ENCODE peak calls at places on chromosome 7, in ten cellular contexts. One of them, this sample, is unnamed.

GRCh38 chr7:8290645-8291308 is 28.8 kb upstream of the ICA1 start:
- DNase-seq in small intestine: peak; percentile 73
- DNase-seq in CD8-positive, alpha-beta T cell: no peak
- DNase-seq in upper lobe of left lung: peak; percentile 22
- DNase-seq in neuronal stem cell: no peak
- DNase-seq in SJSA1: no peak
- DNase-seq in astrocyte: peak; percentile 18
- DNase-seq in OCI-LY7: no peak
- DNase-seq in prostate gland: peak; percentile 60
- DNase-seq in adrenal gland: no peak
- DNase-seq in this sample: no peak

GRCh38 chr7:32043688-32044087 is 26.5 kb downstream of the PDE1C start:
- DNase-seq in small intestine: no peak
- DNase-seq in CD8-positive, alpha-beta T cell: no peak
- DNase-seq in upper lobe of left lung: no peak
- DNase-seq in neuronal stem cell: no peak
- DNase-seq in SJSA1: no peak
- DNase-seq in astrocyte: peak; percentile 90
- DNase-seq in OCI-LY7: no peak
- DNase-seq in prostate gland: no peak
- DNase-seq in adrenal gland: no peak
- DNase-seq in this sample: no peak

GRCh38 chr7:4169505-4169904 is 512.6 kb upstream of the FOXK1 start:
- DNase-seq in small intestine: peak; percentile 53
- DNase-seq in CD8-positive, alpha-beta T cell: no peak
- DNase-seq in upper lobe of left lung: no peak
- DNase-seq in neuronal stem cell: no peak
- DNase-seq in SJSA1: no peak
- DNase-seq in astrocyte: no peak
- DNase-seq in OCI-LY7: no peak
- DNase-seq in prostate gland: no peak
- DNase-seq in adrenal gland: no peak
- DNase-seq in this sample: no peak

GRCh38 chr7:75048435-75049379 is 24.9 kb downstream of the RCC1L start:
- DNase-seq in small intestine: no peak
- DNase-seq in CD8-positive, alpha-beta T cell: no peak
- DNase-seq in upper lobe of left lung: no peak
- DNase-seq in neuronal stem cell: no peak
- DNase-seq in SJSA1: no peak
- DNase-seq in astrocyte: peak; percentile 79
- DNase-seq in OCI-LY7: no peak
- DNase-seq in prostate gland: no peak
- DNase-seq in adrenal gland: no peak
- DNase-seq in this sample: no peak

GRCh38 chr7:116569737-116570136 is 44.9 kb downstream of the CAV1 start:
- DNase-seq in small intestine: no peak
- DNase-seq in CD8-positive, alpha-beta T cell: no peak
- DNase-seq in upper lobe of left lung: no peak
- DNase-seq in neuronal stem cell: no peak
- DNase-seq in SJSA1: peak; percentile 37
- DNase-seq in astrocyte: peak; percentile 89
- DNase-seq in OCI-LY7: no peak
- DNase-seq in prostate gland: no peak
- DNase-seq in adrenal gland: no peak
- DNase-seq in this sample: no peak

GRCh38 chr7:12643644-12644043 is 43.8 kb upstream of the ARL4A start:
- DNase-seq in small intestine: no peak
- DNase-seq in CD8-positive, alpha-beta T cell: no peak
- DNase-seq in upper lobe of left lung: no peak
- DNase-seq in neuronal stem cell: no peak
- DNase-seq in SJSA1: no peak
- DNase-seq in astrocyte: no peak
- DNase-seq in OCI-LY7: no peak
- DNase-seq in prostate gland: no peak
- DNase-seq in adrenal gland: no peak
- DNase-seq in this sample: no peak

GRCh38 chr7:47330026-47330425 is 251.9 kb downstream of the TNS3 start:
- DNase-seq in small intestine: no peak
- DNase-seq in CD8-positive, alpha-beta T cell: no peak
- DNase-seq in upper lobe of left lung: no peak
- DNase-seq in neuronal stem cell: no peak
- DNase-seq in SJSA1: no peak
- DNase-seq in astrocyte: no peak
- DNase-seq in OCI-LY7: no peak
- DNase-seq in prostate gland: no peak
- DNase-seq in adrenal gland: no peak
- DNase-seq in this sample: no peak

GRCh38 chr7:29995652-29996051 is 6.1 kb upstream of the SCRN1 start:
- DNase-seq in small intestine: no peak
- DNase-seq in CD8-positive, alpha-beta T cell: no peak
- DNase-seq in upper lobe of left lung: no peak
- DNase-seq in neuronal stem cell: no peak
- DNase-seq in SJSA1: no peak
- DNase-seq in astrocyte: no peak
- DNase-seq in OCI-LY7: no peak
- DNase-seq in prostate gland: no peak
- DNase-seq in adrenal gland: no peak
- DNase-seq in this sample: no peak

GRCh38 chr7:130063036-130063435 is 7.3 kb upstream of the KLHDC10 start:
- DNase-seq in small intestine: peak; percentile 17
- DNase-seq in CD8-positive, alpha-beta T cell: peak; percentile 66
- DNase-seq in upper lobe of left lung: no peak
- DNase-seq in neuronal stem cell: peak; percentile 55
- DNase-seq in SJSA1: peak; percentile 51
- DNase-seq in astrocyte: no peak
- DNase-seq in OCI-LY7: peak; percentile 75
- DNase-seq in prostate gland: no peak
- DNase-seq in adrenal gland: no peak
- DNase-seq in this sample: peak; percentile 38

GRCh38 chr7:12888727-12889126 is 201.3 kb downstream of the ARL4A start:
- DNase-seq in small intestine: no peak
- DNase-seq in CD8-positive, alpha-beta T cell: no peak
- DNase-seq in upper lobe of left lung: no peak
- DNase-seq in neuronal stem cell: no peak
- DNase-seq in SJSA1: no peak
- DNase-seq in astrocyte: peak; percentile 72
- DNase-seq in OCI-LY7: no peak
- DNase-seq in prostate gland: no peak
- DNase-seq in adrenal gland: no peak
- DNase-seq in this sample: no peak

GRCh38 chr7:132061931-132062330 is 505.5 kb upstream of the PODXL start:
- DNase-seq in small intestine: no peak
- DNase-seq in CD8-positive, alpha-beta T cell: no peak
- DNase-seq in upper lobe of left lung: no peak
- DNase-seq in neuronal stem cell: no peak
- DNase-seq in SJSA1: no peak
- DNase-seq in astrocyte: peak; percentile 28
- DNase-seq in OCI-LY7: no peak
- DNase-seq in prostate gland: no peak
- DNase-seq in adrenal gland: no peak
- DNase-seq in this sample: no peak

GRCh38 chr7:149500201-149500600 is 2.6 kb upstream of the ZNF746 start:
- DNase-seq in small intestine: peak; percentile 13
- DNase-seq in CD8-positive, alpha-beta T cell: no peak
- DNase-seq in upper lobe of left lung: no peak
- DNase-seq in neuronal stem cell: no peak
- DNase-seq in SJSA1: no peak
- DNase-seq in astrocyte: no peak
- DNase-seq in OCI-LY7: no peak
- DNase-seq in prostate gland: no peak
- DNase-seq in adrenal gland: no peak
- DNase-seq in this sample: no peak

GRCh38 chr7:149497467-149498261 is at the start of gene ZNF746:
- DNase-seq in small intestine: peak; percentile 83
- DNase-seq in CD8-positive, alpha-beta T cell: peak; percentile 70
- DNase-seq in upper lobe of left lung: peak; percentile 92
- DNase-seq in neuronal stem cell: peak; percentile 83
- DNase-seq in SJSA1: peak; percentile 48
- DNase-seq in astrocyte: peak; percentile 54
- DNase-seq in OCI-LY7: peak; percentile 91
- DNase-seq in prostate gland: peak; percentile 72
- DNase-seq in adrenal gland: peak; percentile 85
- DNase-seq in this sample: peak; percentile 87

GRCh38 chr7:149495785-149496641 is 1.6 kb downstream of the ZNF746 start:
- DNase-seq in small intestine: peak; percentile 8
- DNase-seq in CD8-positive, alpha-beta T cell: no peak
- DNase-seq in upper lobe of left lung: peak; percentile 59
- DNase-seq in neuronal stem cell: no peak
- DNase-seq in SJSA1: peak; percentile 65
- DNase-seq in astrocyte: peak; percentile 76
- DNase-seq in OCI-LY7: no peak
- DNase-seq in prostate gland: peak; percentile 50
- DNase-seq in adrenal gland: peak; percentile 89
- DNase-seq in this sample: peak; percentile 78

GRCh38 chr7:149494738-149495368 is 2.8 kb downstream of the ZNF746 start:
- DNase-seq in small intestine: no peak
- DNase-seq in CD8-positive, alpha-beta T cell: no peak
- DNase-seq in upper lobe of left lung: no peak
- DNase-seq in neuronal stem cell: no peak
- DNase-seq in SJSA1: no peak
- DNase-seq in astrocyte: no peak
- DNase-seq in OCI-LY7: no peak
- DNase-seq in prostate gland: no peak
- DNase-seq in adrenal gland: no peak
- DNase-seq in this sample: no peak

DNA sequence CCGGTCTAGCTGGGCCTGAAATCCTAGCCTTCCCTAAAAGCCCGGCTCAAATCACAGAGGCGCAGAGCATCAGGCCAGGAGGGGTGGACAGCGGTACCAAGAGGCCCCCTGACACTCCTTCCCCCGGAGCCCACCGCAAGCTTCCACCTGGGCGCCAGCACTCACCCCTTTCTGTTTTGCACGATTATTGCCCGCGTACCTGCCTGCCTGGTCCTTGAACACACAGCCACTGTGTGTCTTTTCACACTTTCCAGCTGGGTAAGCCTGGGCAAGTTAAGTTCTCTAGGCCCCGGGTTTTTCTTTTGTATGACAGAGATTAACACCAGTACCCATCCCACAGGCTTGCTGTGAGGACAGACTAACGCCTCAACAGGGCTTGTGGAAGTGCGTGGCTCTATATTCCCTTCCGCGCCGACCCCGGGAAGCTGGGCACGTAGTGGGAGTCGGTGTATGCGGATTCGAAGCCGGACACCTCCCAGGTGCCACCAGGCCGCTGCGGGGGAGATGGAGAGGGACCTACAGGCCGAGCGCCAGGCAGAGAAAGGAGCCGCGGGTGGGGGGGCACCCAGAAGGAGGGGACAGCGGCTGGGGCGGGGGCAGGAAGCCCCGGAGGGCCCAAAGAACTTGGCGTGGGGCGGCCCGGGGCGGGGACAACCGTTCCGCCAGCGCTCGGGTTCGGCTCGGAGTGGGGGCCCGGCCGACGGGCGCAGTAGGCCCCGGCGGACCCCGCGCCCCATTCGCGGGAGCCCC is 792 bp downstream of the ZNF746 start:
- DNase-seq in small intestine: peak; percentile 23
- DNase-seq in CD8-positive, alpha-beta T cell: peak; percentile 53
- DNase-seq in upper lobe of left lung: peak; percentile 58
- DNase-seq in neuronal stem cell: peak; percentile 20
- DNase-seq in SJSA1: peak; percentile 54
- DNase-seq in astrocyte: peak; percentile 22
- DNase-seq in OCI-LY7: peak; percentile 43
- DNase-seq in prostate gland: peak; percentile 39
- DNase-seq in adrenal gland: peak; percentile 59
- DNase-seq in this sample: peak; percentile 59
- H3K27ac ChIP-seq in small intestine: peak overlapping the region; percentile 78
- H3K27ac ChIP-seq in CD8-positive, alpha-beta T cell: peak overlapping the region; percentile 40
- H3K27ac ChIP-seq in upper lobe of left lung: peak overlapping the region; percentile 89
- H3K27ac ChIP-seq in neuronal stem cell: no peak overlapping the region
- H3K27ac ChIP-seq in SJSA1: peak overlapping the region; percentile 58
- H3K27ac ChIP-seq in astrocyte: peak overlapping the region; percentile 44
- H3K27ac ChIP-seq in OCI-LY7: no peak overlapping the region
- H3K27ac ChIP-seq in prostate gland: peak overlapping the region; percentile 87
- H3K27ac ChIP-seq in adrenal gland: peak overlapping the region; percentile 66
- H3K27ac ChIP-seq in this sample: peak overlapping the region; percentile 87

GRCh38 chr7:157831901-157832810 is 495.4 kb downstream of the DNAJB6 start:
- DNase-seq in small intestine: no peak
- DNase-seq in CD8-positive, alpha-beta T cell: no peak
- DNase-seq in upper lobe of left lung: no peak
- DNase-seq in neuronal stem cell: no peak
- DNase-seq in SJSA1: no peak
- DNase-seq in astrocyte: no peak
- DNase-seq in OCI-LY7: no peak
- DNase-seq in prostate gland: no peak
- DNase-seq in adrenal gland: no peak
- DNase-seq in this sample: no peak
- H3K9me3 ChIP-seq in small intestine: no peaks in the 10 kb centered on the region
- H3K9me3 ChIP-seq in CD8-positive, alpha-beta T cell: no peaks in the 10 kb centered on the region
- H3K9me3 ChIP-seq in upper lobe of left lung: no peaks in the 10 kb centered on the region
- H3K9me3 ChIP-seq in neuronal stem cell: no peaks in the 10 kb centered on the region
- H3K9me3 ChIP-seq in SJSA1: peaks cover 3% of the 10 kb centered on the region
- H3K9me3 ChIP-seq in astrocyte: no peaks in the 10 kb centered on the region
- H3K9me3 ChIP-seq in OCI-LY7: no peaks in the 10 kb centered on the region
- H3K9me3 ChIP-seq in prostate gland: no peaks in the 10 kb centered on the region
- H3K9me3 ChIP-seq in adrenal gland: no peaks in the 10 kb centered on the region
- H3K9me3 ChIP-seq in this sample: no peaks in the 10 kb centered on the region

DNA sequence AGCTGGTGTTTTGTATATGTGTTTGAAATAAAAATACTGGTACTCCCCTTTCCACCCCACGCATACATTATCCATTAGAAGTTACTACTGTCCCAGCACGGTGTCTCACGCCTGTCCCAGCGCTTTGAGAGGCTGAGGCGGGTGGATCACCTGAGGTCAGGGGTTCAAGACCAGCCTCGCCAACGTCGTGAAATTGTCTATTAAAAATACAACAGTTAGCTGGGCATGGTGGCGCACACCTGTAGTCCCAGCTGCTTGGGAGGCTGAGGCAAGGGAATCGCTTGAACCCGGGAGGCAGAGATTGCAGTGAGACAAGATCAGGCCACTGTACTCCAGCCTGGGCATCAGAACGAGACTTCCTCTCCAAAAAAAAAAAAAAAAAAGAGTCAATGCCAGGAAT is 2.7 kb downstream of the HBP1 start:
- DNase-seq in small intestine: no peak
- DNase-seq in CD8-positive, alpha-beta T cell: no peak
- DNase-seq in upper lobe of left lung: no peak
- DNase-seq in neuronal stem cell: no peak
- DNase-seq in SJSA1: no peak
- DNase-seq in astrocyte: no peak
- DNase-seq in OCI-LY7: no peak
- DNase-seq in prostate gland: no peak
- DNase-seq in adrenal gland: no peak
- DNase-seq in this sample: no peak
- H3K4me3 ChIP-seq in small intestine: no peak overlapping the region
- H3K4me3 ChIP-seq in CD8-positive, alpha-beta T cell: no peak overlapping the region
- H3K4me3 ChIP-seq in upper lobe of left lung: no peak overlapping the region
- H3K4me3 ChIP-seq in neuronal stem cell: no peak overlapping the region
- H3K4me3 ChIP-seq in SJSA1: no peak overlapping the region
- H3K4me3 ChIP-seq in astrocyte: no peak overlapping the region
- H3K4me3 ChIP-seq in OCI-LY7: no peak overlapping the region
- H3K4me3 ChIP-seq in prostate gland: no peak overlapping the region
- H3K4me3 ChIP-seq in adrenal gland: no peak overlapping the region
- H3K4me3 ChIP-seq in this sample: no peak overlapping the region

DNA sequence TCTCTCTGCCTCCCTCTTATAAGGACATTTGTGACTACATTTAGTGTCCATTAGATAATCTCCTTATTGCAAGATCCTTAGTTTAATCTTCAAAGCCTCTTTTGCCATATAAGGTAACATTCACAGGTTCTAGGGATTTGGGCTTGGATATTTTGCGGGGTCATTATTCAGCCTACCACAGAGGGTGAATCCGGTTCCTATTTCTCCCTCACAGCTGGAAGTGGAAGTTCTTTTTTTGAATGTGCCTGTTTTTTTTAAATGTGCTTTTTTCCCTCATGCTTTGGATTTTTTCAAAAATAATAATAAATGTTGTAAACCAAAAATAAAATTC is 17.1 kb upstream of the FAM221A start:
- DNase-seq in small intestine: no peak
- DNase-seq in CD8-positive, alpha-beta T cell: no peak
- DNase-seq in upper lobe of left lung: no peak
- DNase-seq in neuronal stem cell: no peak
- DNase-seq in SJSA1: no peak
- DNase-seq in astrocyte: no peak
- DNase-seq in OCI-LY7: no peak
- DNase-seq in prostate gland: no peak
- DNase-seq in adrenal gland: no peak
- DNase-seq in this sample: no peak
- H3K27ac ChIP-seq in small intestine: no peak overlapping the region
- H3K27ac ChIP-seq in CD8-positive, alpha-beta T cell: no peak overlapping the region
- H3K27ac ChIP-seq in upper lobe of left lung: no peak overlapping the region
- H3K27ac ChIP-seq in neuronal stem cell: no peak overlapping the region
- H3K27ac ChIP-seq in SJSA1: no peak overlapping the region
- H3K27ac ChIP-seq in astrocyte: no peak overlapping the region
- H3K27ac ChIP-seq in OCI-LY7: no peak overlapping the region
- H3K27ac ChIP-seq in prostate gland: no peak overlapping the region
- H3K27ac ChIP-seq in adrenal gland: no peak overlapping the region
- H3K27ac ChIP-seq in this sample: no peak overlapping the region

This sample was measured in heart right ventricle.